ENCODE peak calls at places on chromosomes 7 and 10, in four cellular contexts. T is H9, C is trophoblast cell, E is mesenchymal stem cell. G is an unnamed sample.

GRCh38 chr7:99504281-99504602 is 220 bp upstream of the ZKSCAN5 start:
- DNase-seq in C (peak; percentile 99), E (no peak), T (peak; percentile 100), G (no peak)

GRCh38 chr7:135338151-135338550 is 104.5 kb downstream of the STRA8 start:
- DNase-seq in E (no peak), T (no peak), C (no peak), G (no peak)

GRCh38 chr7:11727864-11728263 is 104.1 kb downstream of the THSD7A start:
- DNase-seq in C (no peak), T (no peak), E (no peak), G (no peak)

GRCh38 chr7:26428571-26428970 is 136.9 kb downstream of the SNX10 start:
- DNase-seq in T (no peak), E (no peak), C (no peak), G (no peak)

GRCh38 chr7:129925416-129926002 is 27.3 kb downstream of the UBE2H start:
- DNase-seq in E (peak; percentile 45), C (no peak), T (no peak), G (no peak)

GRCh38 chr7:70953388-70953787 is 178.6 kb upstream of the GALNT17 start:
- DNase-seq in T (no peak), E (no peak), C (no peak), G (no peak)

GRCh38 chr7:158458096-158458495 is 129.5 kb downstream of the PTPRN2 start:
- DNase-seq in C (no peak), E (no peak), T (no peak), G (no peak)

GRCh38 chr10:43137971-43138756 is at the start of gene CSGALNACT2:
- DNase-seq in E (peak; percentile 90), T (peak; percentile 69), C (peak; percentile 77), G (peak; percentile 62)

GRCh38 chr10:34905200-34905927 is 90.3 kb upstream of the PARD3 start:
- DNase-seq in E (no peak), T (no peak), C (peak; percentile 85), G (no peak)

GRCh38 chr10:73209705-73210104 is 37.4 kb downstream of the DNAJC9 start:
- DNase-seq in T (no peak), E (peak; percentile 38), C (no peak), G (no peak)

GRCh38 chr7:112411186-112411795 is 39.0 kb upstream of the IFRD1 start:
- DNase-seq in E (peak; percentile 37), C (no peak), T (no peak), G (no peak)

GRCh38 chr10:873020-873419 is 58.5 kb downstream of the LARP4B start:
- DNase-seq in E (no peak), T (no peak), C (no peak), G (no peak)

GRCh38 chr7:3300221-3300650 is 816 bp upstream of the SDK1 start:
- DNase-seq in E (peak; percentile 67), C (no peak), T (peak; percentile 54), G (peak; percentile 11)

GRCh38 chr7:126065766-126066165 is 1136.1 kb upstream of the POT1 start:
- DNase-seq in T (no peak), C (no peak), E (no peak), G (no peak)

GRCh38 chr7:105654994-105655900 is 74.0 kb upstream of the EFCAB10 start:
- DNase-seq in C (no peak), E (peak; percentile 57), T (peak; percentile 86), G (no peak)

GRCh38 chr7:9189683-9190082 is 756.3 kb downstream of the NXPH1 start:
- DNase-seq in T (no peak), C (no peak), E (no peak), G (no peak)

GRCh38 chr10:77637474-77637985 is at the start of gene KCNMA1:
- DNase-seq in E (no peak), T (peak; percentile 47), C (no peak), G (no peak)

GRCh38 chr10:4051011-4051407 is 266.0 kb upstream of the KLF6 start:
- DNase-seq in C (no peak), E (peak; percentile 66), T (no peak), G (no peak)

GRCh38 chr10:124650263-124650662 is 93.9 kb downstream of the FAM53B start:
- DNase-seq in C (no peak), T (no peak), E (no peak), G (no peak)

GRCh38 chr7:74656421-74656910 is 1.1 kb upstream of the GTF2I start:
- DNase-seq in E (peak; percentile 35), C (no peak), T (peak; percentile 41), G (no peak)

GRCh38 chr7:39949980-39950472 is at the start of gene CDK13:
- DNase-seq in C (peak; percentile 88), T (peak; percentile 76), E (peak; percentile 87), G (peak; percentile 80)

GRCh38 chr7:39073432-39073831 is 95.7 kb downstream of the POU6F2 start:
- DNase-seq in C (no peak), T (peak; percentile 35), E (peak; percentile 3), G (peak; percentile 50)

GRCh38 chr7:140673770-140674155 is 1.0 kb downstream of the ADCK2 start:
- DNase-seq in C (no peak), T (no peak), E (no peak), G (no peak)

GRCh38 chr10:1202343-1202742 is 146.2 kb downstream of the WDR37 start:
- DNase-seq in E (no peak), T (peak; percentile 12), C (no peak), G (no peak)

GRCh38 chr10:127576751-127577161 is 27.6 kb downstream of the NPS start:
- DNase-seq in T (no peak), E (no peak), C (no peak), G (no peak)

GRCh38 chr7:147879116-147879750 is 711.3 kb upstream of the C7orf33 start:
- DNase-seq in C (no peak), T (no peak), E (no peak), G (no peak)

GRCh38 chr7:51265066-51265907 is 51.3 kb downstream of the COBL start:
- DNase-seq in E (no peak), T (no peak), C (no peak), G (no peak)

GRCh38 chr7:132328047-132328620 is 248.1 kb downstream of the PLXNA4 start:
- DNase-seq in E (no peak), T (no peak), C (no peak), G (no peak)

GRCh38 chr10:129784286-129784685 is 179.8 kb downstream of the EBF3 start:
- DNase-seq in T (no peak), E (no peak), C (no peak), G (no peak)

GRCh38 chr10:54843085-54843646 is 42.1 kb upstream of the PCDH15 start:
- DNase-seq in T (no peak), E (no peak), C (no peak), G (no peak)

GRCh38 chr10:75288140-75288711 is 52.5 kb upstream of the COMTD1 start:
- DNase-seq in T (no peak), E (no peak), C (no peak), G (no peak)

GRCh38 chr10:35640951-35641429 is 1.1 kb downstream of the FZD8 start:
- DNase-seq in E (peak; percentile 87), T (peak; percentile 80), C (peak; percentile 90), G (peak; percentile 44)

GRCh38 chr10:91049961-91050360 is 129.1 kb upstream of the ANKRD1 start:
- DNase-seq in C (no peak), T (no peak), E (no peak), G (no peak)
- H3K27ac ChIP-seq in C (no peak overlapping the region), T (no peak overlapping the region), E (no peak overlapping the region), G (no peak overlapping the region)

DNA sequence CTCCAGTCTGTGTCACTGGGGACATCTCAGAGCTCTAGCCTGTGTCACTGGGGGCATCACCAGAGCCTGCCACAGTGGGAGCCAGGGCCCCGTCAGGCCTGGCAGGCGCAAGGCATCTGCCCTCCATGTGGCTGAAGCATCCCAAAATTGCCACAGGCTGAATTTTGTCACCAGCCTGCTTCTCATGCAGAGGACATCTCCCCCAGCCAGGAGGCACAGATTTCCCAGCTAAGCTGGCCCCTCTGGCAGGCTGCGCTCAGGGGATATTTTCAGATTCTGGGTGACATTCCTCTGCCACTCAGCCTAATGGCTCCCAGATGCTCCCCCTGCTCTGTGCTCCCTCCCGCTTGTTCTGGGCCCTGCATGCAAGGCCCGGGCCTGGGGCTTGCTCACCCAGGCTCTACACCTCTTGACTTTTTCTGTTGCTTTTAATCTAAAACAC is 64.6 kb downstream of the COL13A1 start:
- DNase-seq in E (no peak), C (no peak), T (no peak), G (no peak)
- H2BK12ac ChIP-seq in E (peak overlapping the region; percentile 86), C (no peak overlapping the region), T (no peak overlapping the region), G (peak overlapping the region; percentile 91)

GRCh38 chr7:131236318-131236672 is 91.4 kb upstream of the MKLN1 start:
- DNase-seq in E (no peak), C (no peak), T (no peak), G (no peak)
- H3K14ac ChIP-seq in E (no peak overlapping the region), C (no peak overlapping the region), T (no peak overlapping the region), G (no peak overlapping the region)

DNA sequence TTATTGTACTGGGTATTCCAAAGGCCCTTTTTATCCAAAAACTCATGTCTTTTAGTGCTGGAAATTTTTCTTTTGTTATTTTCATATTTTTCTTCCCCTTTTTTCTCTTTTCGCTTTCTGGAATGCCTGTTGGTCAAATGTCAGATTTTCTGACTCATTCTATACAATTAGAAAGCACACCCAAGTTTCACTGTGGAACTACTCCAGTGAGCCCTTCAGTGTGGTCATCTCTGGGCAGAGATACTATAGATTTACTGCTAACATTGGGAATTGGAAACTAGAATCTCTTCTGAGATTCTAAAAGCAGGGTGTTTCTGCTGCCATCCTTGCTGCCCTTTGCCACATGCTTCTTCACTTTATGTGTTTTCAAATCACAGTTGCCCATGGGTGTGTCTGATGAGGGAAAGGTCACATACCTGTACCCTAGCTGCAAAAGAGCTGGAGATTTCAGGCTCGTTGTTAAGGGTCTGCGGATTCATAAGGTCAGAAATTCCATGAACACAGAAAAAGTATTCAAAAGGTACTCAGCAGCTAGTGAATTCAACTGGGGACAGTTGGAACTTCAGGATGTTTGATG is 5.6 kb upstream of the WASL start:
- DNase-seq in T (no peak), C (no peak), E (no peak), G (no peak)
- H3K27ac ChIP-seq in T (no peak overlapping the region), C (no peak overlapping the region), E (no peak overlapping the region), G (no peak overlapping the region)

GRCh38 chr7:17477182-17477581 is 178.7 kb downstream of the AHR start:
- DNase-seq in T (no peak), E (no peak), C (no peak), G (no peak)
- H2BK12ac ChIP-seq in T (no peak overlapping the region), E (no peak overlapping the region), C (no peak overlapping the region), G (no peak overlapping the region)

DNA sequence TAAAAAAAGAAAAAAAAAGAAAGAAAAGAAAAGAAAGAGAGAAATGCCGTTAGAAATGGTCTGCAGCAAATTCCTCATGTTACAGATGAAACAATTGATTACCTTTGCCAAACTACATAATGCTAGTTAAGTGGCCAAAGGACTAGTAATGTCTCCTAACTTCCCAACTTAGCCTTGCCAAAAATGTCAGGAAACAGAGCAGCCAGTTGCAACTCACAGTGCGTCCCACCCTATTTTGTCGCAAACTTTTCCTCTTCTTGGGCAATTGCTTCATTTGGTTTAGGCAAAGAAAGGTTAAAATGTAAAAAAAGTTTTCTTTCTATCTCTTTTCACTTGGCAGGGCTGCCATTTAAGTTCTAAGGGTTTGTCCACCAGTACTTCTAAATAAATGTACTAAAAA is 53.1 kb downstream of the APBB1IP start:
- DNase-seq in E (no peak), T (no peak), C (no peak), G (no peak)
- H3K14ac ChIP-seq in E (no peak overlapping the region), T (no peak overlapping the region), C (no peak overlapping the region), G (no peak overlapping the region)

DNA sequence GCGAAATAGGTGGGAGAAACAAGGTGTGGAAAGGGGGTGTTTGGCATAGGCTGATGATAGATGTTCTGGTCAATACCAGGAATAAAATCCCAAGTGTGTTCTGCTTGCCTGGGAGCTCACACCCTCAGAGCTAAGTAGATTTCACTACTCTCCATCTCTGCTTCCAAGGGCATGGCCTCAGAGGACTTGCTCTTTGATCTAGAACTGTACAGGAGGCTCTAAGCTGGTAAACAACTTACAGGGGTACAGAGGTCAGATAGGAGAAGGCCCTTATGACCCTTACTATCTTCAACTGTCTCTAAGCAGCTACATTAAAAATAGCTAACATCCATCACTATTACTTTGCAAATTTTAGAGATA is 221.5 kb upstream of the KLF14 start:
- DNase-seq in E (no peak), C (no peak), T (no peak), G (no peak)
- H3K27ac ChIP-seq in E (no peak overlapping the region), C (no peak overlapping the region), T (no peak overlapping the region), G (no peak overlapping the region)

G was measured in neuronal stem cell.